ENCODE peak calls at places on chromosomes 11 and 22, in six cellular contexts. W is activated T-helper 2 cell treated with anti-CD3 and anti-CD28 coated beads, Interferon-gamma antibody, Interleukin-2, Interleukin-4, amounts not matched to agents 10 μg/mL and 5 μg/mL and 100 μg/mL, durations not matched to agents 14 hours and 24 hours and 36 hours; F is activated T-cell treated with anti-CD3 and anti-CD28 coated beads, Interleukin-2, amount 50 U/mL, for 24 hours; E is lower lobe of right lung; K is stimulated activated CD4-positive, alpha-beta T cell treated with anti-CD3 and anti-CD28 coated beads, Interleukin-12 subunit alpha, Interleukin-12 subunit beta, amount 100 ng/mL, for 48 hours; L is heart right ventricle. D is an unnamed sample.

GRCh38 chr22:50249382-50250248 is 1.4 kb downstream of the HDAC10 start:
- DNase-seq in W (no peak), F (no peak), E (no peak), K (no peak), L (no peak), D (no peak)

GRCh38 chr11:848380-848931 is 5.8 kb downstream of the TSPAN4 start:
- DNase-seq in W (peak), F (peak), E (no peak), K (peak), L (peak), D (peak)

GRCh38 chr11:1035577-1036283 is 788 bp downstream of the MUC6 start:
- DNase-seq in W (no peak), F (no peak), E (no peak), K (no peak), L (no peak), D (no peak)

GRCh38 chr11:7088921-7089320 is at the start of gene RBMXL2:
- DNase-seq in W (no peak), F (no peak), E (peak), K (no peak), L (no peak), D (no peak)

GRCh38 chr22:35736166-35736565 is 18.5 kb downstream of the APOL5 start:
- DNase-seq in W (no peak), F (no peak), E (no peak), K (no peak), L (no peak), D (no peak)

GRCh38 chr22:28283025-28283654 is 364.1 kb upstream of the PITPNB start:
- DNase-seq in W (no peak), F (no peak), E (no peak), K (no peak), L (no peak), D (no peak)

GRCh38 chr11:83827940-83828554 is 541.9 kb upstream of the CCDC90B start:
- DNase-seq in W (no peak), F (no peak), E (no peak), K (no peak), L (no peak), D (no peak)

GRCh38 chr11:99199336-99199735 is 178.6 kb downstream of the CNTN5 start:
- DNase-seq in W (no peak), F (no peak), E (no peak), K (no peak), L (no peak), D (no peak)

GRCh38 chr11:76616676-76617552 is 53.6 kb downstream of the LRRC32 start:
- DNase-seq in W (no peak), F (no peak), E (no peak), K (no peak), L (no peak), D (no peak)

GRCh38 chr11:616320-617220 is 820 bp upstream of the IRF7 start:
- DNase-seq in W (no peak), F (no peak), E (no peak), K (no peak), L (no peak), D (no peak)

GRCh38 chr11:113178671-113179070 is 135.7 kb upstream of the TTC12 start:
- DNase-seq in W (no peak), F (no peak), E (no peak), K (no peak), L (no peak), D (no peak)

GRCh38 chr11:9527481-9528140 is 45.9 kb upstream of the WEE1 start:
- DNase-seq in W (no peak), F (no peak), E (no peak), K (no peak), L (no peak), D (no peak)

GRCh38 chr11:45182902-45183301 is 36.5 kb downstream of the PRDM11 start:
- DNase-seq in W (no peak), F (no peak), E (no peak), K (no peak), L (no peak), D (no peak)

GRCh38 chr11:112087212-112087611 is 539 bp downstream of the SDHD start:
- DNase-seq in W (no peak), F (no peak), E (no peak), K (no peak), L (no peak), D (no peak)

GRCh38 chr11:46306296-46306853 is 28.9 kb downstream of the CREB3L1 start:
- DNase-seq in W (no peak), F (no peak), E (no peak), K (no peak), L (no peak), D (no peak)

GRCh38 chr22:33325232-33326004 is 267.2 kb upstream of the SYN3 start:
- DNase-seq in W (no peak), F (no peak), E (no peak), K (no peak), L (no peak), D (no peak)

GRCh38 chr11:68513930-68514487 is 53.5 kb downstream of the PPP6R3 start:
- DNase-seq in W (no peak), F (no peak), E (no peak), K (no peak), L (no peak), D (no peak)

GRCh38 chr22:33401291-33401690 is 343.1 kb upstream of the SYN3 start:
- DNase-seq in W (no peak), F (no peak), E (no peak), K (no peak), L (no peak), D (no peak)

GRCh38 chr22:38138961-38139360 is 28.5 kb upstream of the BAIAP2L2 start:
- DNase-seq in W (no peak), F (no peak), E (no peak), K (no peak), L (no peak), D (no peak)

GRCh38 chr22:32662587-32662915 is 139.0 kb upstream of the TIMP3 start:
- DNase-seq in W (no peak), F (no peak), E (no peak), K (no peak), L (no peak), D (no peak)

GRCh38 chr11:21446939-21447590 is 745.8 kb upstream of the ANO5 start:
- DNase-seq in W (no peak), F (no peak), E (no peak), K (no peak), L (no peak), D (no peak)

GRCh38 chr22:50085211-50085999 is at the start of gene MLC1:
- DNase-seq in W (no peak), F (peak), E (no peak), K (no peak), L (no peak), D (no peak)

GRCh38 chr22:30252411-30253204 is 6.0 kb upstream of the LIF start:
- DNase-seq in W (no peak), F (no peak), E (no peak), K (no peak), L (no peak), D (no peak)

GRCh38 chr11:34426766-34427170 is 12.0 kb upstream of the CAT start:
- DNase-seq in W (no peak), F (no peak), E (no peak), K (no peak), L (no peak), D (no peak)

GRCh38 chr11:115627071-115627470 is 122.9 kb upstream of the CADM1 start:
- DNase-seq in W (no peak), F (no peak), E (no peak), K (no peak), L (no peak), D (no peak)

GRCh38 chr11:86463120-86463519 is 88.4 kb downstream of the CCDC81 start:
- DNase-seq in W (no peak), F (no peak), E (no peak), K (no peak), L (no peak), D (no peak)

GRCh38 chr11:48087974-48088681 is 107.8 kb downstream of the PTPRJ start:
- DNase-seq in W (no peak), F (no peak), E (peak), K (no peak), L (peak), D (no peak)

GRCh38 chr11:13384837-13385417 is 78.1 kb downstream of the BTBD10 start:
- DNase-seq in W (no peak), F (no peak), E (no peak), K (peak), L (no peak), D (no peak)

GRCh38 chr11:128720522-128720985 is 26.7 kb downstream of the FLI1 start:
- DNase-seq in W (no peak), F (peak), E (peak), K (no peak), L (no peak), D (no peak)

GRCh38 chr11:130391692-130392091 is 36.7 kb downstream of the ADAMTS8 start:
- DNase-seq in W (no peak), F (no peak), E (no peak), K (no peak), L (no peak), D (no peak)

GRCh38 chr11:115737875-115738274 is 233.7 kb upstream of the CADM1 start:
- DNase-seq in W (no peak), F (no peak), E (no peak), K (no peak), L (no peak), D (no peak)

GRCh38 chr11:63871962-63872832 is 33.3 kb downstream of the MARK2 start:
- DNase-seq in W (peak), F (peak), E (peak), K (peak), L (peak), D (no peak)

GRCh38 chr11:12084191-12084717 is 26.1 kb upstream of the MICAL2 start:
- DNase-seq in W (no peak), F (no peak), E (no peak), K (no peak), L (no peak), D (no peak)

GRCh38 chr11:32121012-32121411 is 30.1 kb downstream of the RCN1 start:
- DNase-seq in W (peak), F (no peak), E (no peak), K (no peak), L (no peak), D (no peak)

GRCh38 chr11:10511046-10511711 is 29.8 kb downstream of the RNF141 start:
- DNase-seq in W (no peak), F (no peak), E (no peak), K (no peak), L (no peak), D (no peak)

GRCh38 chr22:48090332-48090672 is 1327.9 kb downstream of the TBC1D22A start:
- DNase-seq in W (no peak), F (no peak), E (no peak), K (no peak), L (no peak), D (no peak)

GRCh38 chr11:2671748-2672147 is 28.0 kb downstream of the KCNQ1OT1 start:
- DNase-seq in W (peak), F (no peak), E (no peak), K (no peak), L (no peak), D (no peak)

GRCh38 chr22:41596776-41597634 is 7.4 kb upstream of the PMM1 start:
- DNase-seq in W (peak), F (peak), E (peak), K (no peak), L (peak), D (peak)

GRCh38 chr11:18261721-18262120 is 4.3 kb upstream of the SAA1 start:
- DNase-seq in W (no peak), F (no peak), E (no peak), K (no peak), L (no peak), D (no peak)

D was measured in effector CD4-positive, alpha-beta T cell.